ENCODE peak calls at places on chromosomes 12 and 14, in eight cellular contexts. One of them, this sample, is unnamed.

GRCh38 chr12:76341436-76342030 is 6.7 kb downstream of the BBS10 start:
- DNase-seq in colonic mucosa: no peak
- DNase-seq in IMR-90: peak
- DNase-seq in A549: no peak
- DNase-seq in ovary: no peak
- DNase-seq in mesothelial cell of epicardium: no peak
- DNase-seq in progenitor cell of endocrine pancreas: no peak
- DNase-seq in nephron progenitor cell: no peak
- DNase-seq in this sample: no peak

GRCh38 chr14:78405071-78405856 is 235.1 kb downstream of the NRXN3 start:
- DNase-seq in colonic mucosa: no peak
- DNase-seq in IMR-90: no peak
- DNase-seq in A549: no peak
- DNase-seq in ovary: no peak
- DNase-seq in mesothelial cell of epicardium: no peak
- DNase-seq in progenitor cell of endocrine pancreas: no peak
- DNase-seq in nephron progenitor cell: no peak
- DNase-seq in this sample: no peak

GRCh38 chr14:59262717-59263469 is 74.4 kb downstream of the DAAM1 start:
- DNase-seq in colonic mucosa: peak
- DNase-seq in IMR-90: no peak
- DNase-seq in A549: no peak
- DNase-seq in ovary: no peak
- DNase-seq in mesothelial cell of epicardium: no peak
- DNase-seq in progenitor cell of endocrine pancreas: no peak
- DNase-seq in nephron progenitor cell: no peak
- DNase-seq in this sample: no peak

GRCh38 chr14:35331605-35332516 is 39.7 kb downstream of the PSMA6 start:
- DNase-seq in colonic mucosa: peak
- DNase-seq in IMR-90: peak
- DNase-seq in A549: no peak
- DNase-seq in ovary: no peak
- DNase-seq in mesothelial cell of epicardium: peak
- DNase-seq in progenitor cell of endocrine pancreas: no peak
- DNase-seq in nephron progenitor cell: no peak
- DNase-seq in this sample: no peak

GRCh38 chr14:63686926-63687325 is 40.9 kb downstream of the SGPP1 start:
- DNase-seq in colonic mucosa: no peak
- DNase-seq in IMR-90: no peak
- DNase-seq in A549: no peak
- DNase-seq in ovary: no peak
- DNase-seq in mesothelial cell of epicardium: no peak
- DNase-seq in progenitor cell of endocrine pancreas: no peak
- DNase-seq in nephron progenitor cell: no peak
- DNase-seq in this sample: no peak

GRCh38 chr12:19002192-19002591 is 127.3 kb upstream of the PLEKHA5 start:
- DNase-seq in colonic mucosa: no peak
- DNase-seq in IMR-90: no peak
- DNase-seq in A549: no peak
- DNase-seq in ovary: no peak
- DNase-seq in mesothelial cell of epicardium: no peak
- DNase-seq in progenitor cell of endocrine pancreas: no peak
- DNase-seq in nephron progenitor cell: no peak
- DNase-seq in this sample: no peak

GRCh38 chr12:65343801-65344200 is 65.3 kb downstream of the MSRB3 start:
- DNase-seq in colonic mucosa: no peak
- DNase-seq in IMR-90: no peak
- DNase-seq in A549: no peak
- DNase-seq in ovary: no peak
- DNase-seq in mesothelial cell of epicardium: no peak
- DNase-seq in progenitor cell of endocrine pancreas: no peak
- DNase-seq in nephron progenitor cell: no peak
- DNase-seq in this sample: no peak

GRCh38 chr12:7101047-7101693 is 7.8 kb downstream of the C1RL start:
- DNase-seq in colonic mucosa: no peak
- DNase-seq in IMR-90: peak
- DNase-seq in A549: no peak
- DNase-seq in ovary: no peak
- DNase-seq in mesothelial cell of epicardium: no peak
- DNase-seq in progenitor cell of endocrine pancreas: no peak
- DNase-seq in nephron progenitor cell: no peak
- DNase-seq in this sample: no peak

GRCh38 chr14:36657409-36658090 is 4.1 kb upstream of the PAX9 start:
- DNase-seq in colonic mucosa: no peak
- DNase-seq in IMR-90: no peak
- DNase-seq in A549: no peak
- DNase-seq in ovary: no peak
- DNase-seq in mesothelial cell of epicardium: no peak
- DNase-seq in progenitor cell of endocrine pancreas: no peak
- DNase-seq in nephron progenitor cell: peak
- DNase-seq in this sample: no peak

GRCh38 chr14:51581017-51581881 is 70.5 kb upstream of the FRMD6 start:
- DNase-seq in colonic mucosa: no peak
- DNase-seq in IMR-90: peak
- DNase-seq in A549: no peak
- DNase-seq in ovary: no peak
- DNase-seq in mesothelial cell of epicardium: no peak
- DNase-seq in progenitor cell of endocrine pancreas: no peak
- DNase-seq in nephron progenitor cell: no peak
- DNase-seq in this sample: no peak

GRCh38 chr12:47725893-47726292 is 603 bp upstream of the ENDOU start:
- DNase-seq in colonic mucosa: no peak
- DNase-seq in IMR-90: peak
- DNase-seq in A549: no peak
- DNase-seq in ovary: peak
- DNase-seq in mesothelial cell of epicardium: no peak
- DNase-seq in progenitor cell of endocrine pancreas: no peak
- DNase-seq in nephron progenitor cell: no peak
- DNase-seq in this sample: no peak

GRCh38 chr12:89682284-89682683 is 26.4 kb downstream of the ATP2B1 start:
- DNase-seq in colonic mucosa: no peak
- DNase-seq in IMR-90: no peak
- DNase-seq in A549: no peak
- DNase-seq in ovary: no peak
- DNase-seq in mesothelial cell of epicardium: no peak
- DNase-seq in progenitor cell of endocrine pancreas: no peak
- DNase-seq in nephron progenitor cell: no peak
- DNase-seq in this sample: no peak

GRCh38 chr12:75560167-75560566 is 48.8 kb upstream of the KRR1 start:
- DNase-seq in colonic mucosa: no peak
- DNase-seq in IMR-90: peak
- DNase-seq in A549: peak
- DNase-seq in ovary: no peak
- DNase-seq in mesothelial cell of epicardium: no peak
- DNase-seq in progenitor cell of endocrine pancreas: no peak
- DNase-seq in nephron progenitor cell: no peak
- DNase-seq in this sample: no peak

GRCh38 chr14:68589447-68590232 is 203.2 kb downstream of the ZFP36L1 start:
- DNase-seq in colonic mucosa: no peak
- DNase-seq in IMR-90: peak
- DNase-seq in A549: no peak
- DNase-seq in ovary: peak
- DNase-seq in mesothelial cell of epicardium: no peak
- DNase-seq in progenitor cell of endocrine pancreas: no peak
- DNase-seq in nephron progenitor cell: peak
- DNase-seq in this sample: no peak

DNA sequence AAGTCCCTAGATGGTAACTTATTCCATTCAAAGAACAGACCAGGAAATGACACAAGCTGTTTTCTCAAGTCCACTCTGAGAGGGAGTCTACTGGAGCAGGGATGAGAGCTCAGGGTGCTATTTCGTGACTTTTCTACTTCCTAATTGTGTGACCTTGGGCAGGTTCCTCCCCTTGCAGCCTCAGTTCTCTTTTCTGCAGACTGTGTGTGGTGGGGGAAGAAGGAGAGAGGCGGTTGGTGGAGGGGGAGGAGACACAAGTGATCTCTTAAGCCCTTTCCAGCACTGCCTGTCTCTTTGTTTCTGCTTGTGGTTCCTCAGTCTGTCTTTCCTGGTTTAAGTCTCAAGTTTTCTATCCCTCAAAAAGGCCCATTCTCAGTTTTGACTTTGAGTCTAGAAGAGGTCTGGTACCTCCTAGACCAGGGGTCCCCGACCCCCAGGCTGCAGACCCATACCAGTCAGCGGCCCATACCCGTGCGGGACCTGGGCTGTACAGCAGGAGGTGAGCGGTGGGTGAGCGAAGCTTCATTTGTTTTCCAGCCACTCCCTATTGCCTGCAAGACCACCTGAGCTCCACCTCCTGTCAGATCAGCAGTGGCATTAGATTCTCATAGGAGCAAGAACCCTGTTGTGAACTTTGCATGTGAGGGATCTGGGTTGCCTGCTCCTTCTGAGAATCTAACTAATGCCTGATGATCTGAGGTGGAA is 10.7 kb downstream of the FGF6 start:
- DNase-seq in colonic mucosa: peak
- DNase-seq in IMR-90: no peak
- DNase-seq in A549: no peak
- DNase-seq in ovary: no peak
- DNase-seq in mesothelial cell of epicardium: no peak
- DNase-seq in progenitor cell of endocrine pancreas: peak
- DNase-seq in nephron progenitor cell: no peak
- DNase-seq in this sample: no peak
- TF ChIP-seq CTCF in colonic mucosa: no peak
- TF ChIP-seq CTCF in IMR-90: no peak
- TF ChIP-seq CTCF in A549: no peak
- TF ChIP-seq CTCF in ovary: no peak
- TF ChIP-seq CTCF in mesothelial cell of epicardium: no peak
- TF ChIP-seq CTCF in progenitor cell of endocrine pancreas: no peak
- TF ChIP-seq CTCF in nephron progenitor cell: no peak
- TF ChIP-seq CTCF in this sample: no peak

GRCh38 chr12:53481108-53481442 is 18.2 kb downstream of the MAP3K12 start:
- DNase-seq in colonic mucosa: no peak
- DNase-seq in IMR-90: no peak
- DNase-seq in A549: no peak
- DNase-seq in ovary: no peak
- DNase-seq in mesothelial cell of epicardium: no peak
- DNase-seq in progenitor cell of endocrine pancreas: no peak
- DNase-seq in nephron progenitor cell: no peak
- DNase-seq in this sample: no peak

GRCh38 chr12:53482626-53483165 is 16.6 kb downstream of the MAP3K12 start:
- DNase-seq in colonic mucosa: no peak
- DNase-seq in IMR-90: no peak
- DNase-seq in A549: no peak
- DNase-seq in ovary: peak
- DNase-seq in mesothelial cell of epicardium: no peak
- DNase-seq in progenitor cell of endocrine pancreas: no peak
- DNase-seq in nephron progenitor cell: no peak
- DNase-seq in this sample: no peak

GRCh38 chr12:53483225-53483978 is 15.9 kb downstream of the MAP3K12 start:
- DNase-seq in colonic mucosa: peak
- DNase-seq in IMR-90: no peak
- DNase-seq in A549: no peak
- DNase-seq in ovary: no peak
- DNase-seq in mesothelial cell of epicardium: no peak
- DNase-seq in progenitor cell of endocrine pancreas: no peak
- DNase-seq in nephron progenitor cell: no peak
- DNase-seq in this sample: no peak

GRCh38 chr12:53480425-53481107 is 18.7 kb downstream of the MAP3K12 start:
- DNase-seq in colonic mucosa: no peak
- DNase-seq in IMR-90: no peak
- DNase-seq in A549: no peak
- DNase-seq in ovary: no peak
- DNase-seq in mesothelial cell of epicardium: no peak
- DNase-seq in progenitor cell of endocrine pancreas: no peak
- DNase-seq in nephron progenitor cell: no peak
- DNase-seq in this sample: no peak

DNA sequence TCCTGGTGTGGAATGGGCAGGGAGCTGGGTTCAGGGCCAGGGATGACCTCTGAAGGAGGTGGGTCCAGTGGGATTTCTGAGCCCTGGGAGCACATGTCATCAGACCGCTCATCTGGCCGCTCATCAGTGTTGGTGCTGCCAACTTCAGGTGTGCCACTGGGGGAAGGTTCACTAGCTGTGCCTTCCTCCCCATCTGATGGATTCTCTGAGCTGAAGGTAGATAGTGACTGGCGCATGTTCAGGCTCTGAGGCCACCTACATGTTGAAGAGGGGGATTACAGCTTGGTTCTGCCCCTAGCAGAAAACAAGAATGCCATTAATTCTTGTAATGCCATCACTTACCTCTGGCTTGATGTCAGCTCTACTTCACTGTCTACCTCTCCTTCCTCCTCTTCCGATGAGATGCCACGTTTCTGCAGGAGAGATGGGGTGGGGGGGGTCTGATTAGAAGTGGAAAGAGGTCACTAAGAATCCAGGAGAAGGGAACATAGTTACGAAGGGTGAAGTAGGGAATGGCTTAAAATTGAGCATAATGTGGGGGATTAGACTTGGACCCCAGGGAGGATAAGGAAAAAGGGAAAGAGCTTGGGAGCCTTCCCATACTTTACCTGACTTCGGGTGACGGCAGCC is 17.2 kb downstream of the MAP3K12 start:
- DNase-seq in colonic mucosa: no peak
- DNase-seq in IMR-90: no peak
- DNase-seq in A549: peak
- DNase-seq in ovary: no peak
- DNase-seq in mesothelial cell of epicardium: no peak
- DNase-seq in progenitor cell of endocrine pancreas: no peak
- DNase-seq in nephron progenitor cell: no peak
- DNase-seq in this sample: no peak
- TF ChIP-seq CTCF in colonic mucosa: no peak
- TF ChIP-seq CTCF in IMR-90: peak
- TF ChIP-seq CTCF in A549: peak
- TF ChIP-seq CTCF in ovary: no peak
- TF ChIP-seq CTCF in mesothelial cell of epicardium: peak
- TF ChIP-seq CTCF in progenitor cell of endocrine pancreas: peak
- TF ChIP-seq CTCF in nephron progenitor cell: peak
- TF ChIP-seq CTCF in this sample: no peak

GRCh38 chr14:25828562-25828961 is 769.3 kb downstream of the NOVA1 start:
- DNase-seq in colonic mucosa: no peak
- DNase-seq in IMR-90: no peak
- DNase-seq in A549: no peak
- DNase-seq in ovary: no peak
- DNase-seq in mesothelial cell of epicardium: no peak
- DNase-seq in progenitor cell of endocrine pancreas: no peak
- DNase-seq in nephron progenitor cell: no peak
- DNase-seq in this sample: no peak

GRCh38 chr14:25836647-25837046 is 761.2 kb downstream of the NOVA1 start:
- DNase-seq in colonic mucosa: no peak
- DNase-seq in IMR-90: no peak
- DNase-seq in A549: no peak
- DNase-seq in ovary: no peak
- DNase-seq in mesothelial cell of epicardium: no peak
- DNase-seq in progenitor cell of endocrine pancreas: no peak
- DNase-seq in nephron progenitor cell: no peak
- DNase-seq in this sample: no peak

GRCh38 chr14:25837431-25837950 is 760.3 kb downstream of the NOVA1 start:
- DNase-seq in colonic mucosa: no peak
- DNase-seq in IMR-90: no peak
- DNase-seq in A549: no peak
- DNase-seq in ovary: no peak
- DNase-seq in mesothelial cell of epicardium: no peak
- DNase-seq in progenitor cell of endocrine pancreas: no peak
- DNase-seq in nephron progenitor cell: no peak
- DNase-seq in this sample: no peak

GRCh38 chr14:25833341-25834121 is 764.3 kb downstream of the NOVA1 start:
- DNase-seq in colonic mucosa: peak
- DNase-seq in IMR-90: no peak
- DNase-seq in A549: no peak
- DNase-seq in ovary: no peak
- DNase-seq in mesothelial cell of epicardium: peak
- DNase-seq in progenitor cell of endocrine pancreas: peak
- DNase-seq in nephron progenitor cell: peak
- DNase-seq in this sample: no peak
- TF ChIP-seq CTCF in colonic mucosa: peak
- TF ChIP-seq CTCF in IMR-90: no peak
- TF ChIP-seq CTCF in A549: no peak
- TF ChIP-seq CTCF in ovary: no peak
- TF ChIP-seq CTCF in mesothelial cell of epicardium: peak
- TF ChIP-seq CTCF in progenitor cell of endocrine pancreas: peak
- TF ChIP-seq CTCF in nephron progenitor cell: peak
- TF ChIP-seq CTCF in this sample: peak

GRCh38 chr14:61064210-61064609 is 83.2 kb downstream of the SLC38A6 start:
- DNase-seq in colonic mucosa: no peak
- DNase-seq in IMR-90: no peak
- DNase-seq in A549: no peak
- DNase-seq in ovary: no peak
- DNase-seq in mesothelial cell of epicardium: no peak
- DNase-seq in progenitor cell of endocrine pancreas: no peak
- DNase-seq in nephron progenitor cell: no peak
- DNase-seq in this sample: no peak
- TF ChIP-seq CTCF in colonic mucosa: no peak
- TF ChIP-seq CTCF in IMR-90: no peak
- TF ChIP-seq CTCF in A549: peak
- TF ChIP-seq CTCF in ovary: no peak
- TF ChIP-seq CTCF in mesothelial cell of epicardium: no peak
- TF ChIP-seq CTCF in progenitor cell of endocrine pancreas: no peak
- TF ChIP-seq CTCF in nephron progenitor cell: no peak
- TF ChIP-seq CTCF in this sample: peak

This sample was measured in D721Med.